ENCODE peak calls at places on chromosomes 3 and 15, in nine cellular contexts. One of them, this sample, is unnamed.

GRCh38 chr3:171842864-171843511 is at the start of gene TMEM212:
- DNase-seq in COR-L47: no peak
- DNase-seq in BJ: no peak
- DNase-seq in T47D: peak
- DNase-seq in stimulated activated CD4-positive, alpha-beta T cell treated with anti-CD3 and anti-CD28 coated beads, Interleukin-2, amount 100 ng/mL, for 24 hours: no peak
- DNase-seq in OCI-LY7: no peak
- DNase-seq in tibial nerve: no peak
- DNase-seq in NCI-H345: no peak
- DNase-seq in ELR: peak
- DNase-seq in this sample: no peak

GRCh38 chr15:57555270-57555669 is 36.4 kb upstream of the MYZAP start:
- DNase-seq in OCI-LY7: no peak
- DNase-seq in NCI-H345: no peak
- DNase-seq in BJ: no peak
- DNase-seq in ELR: no peak
- DNase-seq in T47D: no peak
- DNase-seq in stimulated activated CD4-positive, alpha-beta T cell treated with anti-CD3 and anti-CD28 coated beads, Interleukin-2, amount 100 ng/mL, for 24 hours: no peak
- DNase-seq in COR-L47: no peak
- DNase-seq in tibial nerve: no peak
- DNase-seq in this sample: no peak

GRCh38 chr3:34683851-34684250 is 885.4 kb downstream of the PDCD6IP start:
- DNase-seq in ELR: peak
- DNase-seq in BJ: no peak
- DNase-seq in tibial nerve: peak
- DNase-seq in stimulated activated CD4-positive, alpha-beta T cell treated with anti-CD3 and anti-CD28 coated beads, Interleukin-2, amount 100 ng/mL, for 24 hours: peak
- DNase-seq in NCI-H345: no peak
- DNase-seq in COR-L47: peak
- DNase-seq in T47D: peak
- DNase-seq in OCI-LY7: peak
- DNase-seq in this sample: no peak

GRCh38 chr15:74432271-74432967 is 1.3 kb downstream of the SEMA7A start:
- DNase-seq in ELR: no peak
- DNase-seq in tibial nerve: no peak
- DNase-seq in BJ: no peak
- DNase-seq in stimulated activated CD4-positive, alpha-beta T cell treated with anti-CD3 and anti-CD28 coated beads, Interleukin-2, amount 100 ng/mL, for 24 hours: no peak
- DNase-seq in OCI-LY7: no peak
- DNase-seq in NCI-H345: no peak
- DNase-seq in T47D: no peak
- DNase-seq in COR-L47: no peak
- DNase-seq in this sample: peak

GRCh38 chr15:40702077-40702476 is 7.1 kb downstream of the RAD51 start:
- DNase-seq in BJ: no peak
- DNase-seq in OCI-LY7: peak
- DNase-seq in tibial nerve: no peak
- DNase-seq in ELR: peak
- DNase-seq in T47D: peak
- DNase-seq in stimulated activated CD4-positive, alpha-beta T cell treated with anti-CD3 and anti-CD28 coated beads, Interleukin-2, amount 100 ng/mL, for 24 hours: no peak
- DNase-seq in NCI-H345: no peak
- DNase-seq in COR-L47: no peak
- DNase-seq in this sample: no peak

GRCh38 chr3:123120546-123120945 is 53.7 kb downstream of the PDIA5 start:
- DNase-seq in tibial nerve: no peak
- DNase-seq in T47D: no peak
- DNase-seq in ELR: no peak
- DNase-seq in NCI-H345: no peak
- DNase-seq in OCI-LY7: no peak
- DNase-seq in stimulated activated CD4-positive, alpha-beta T cell treated with anti-CD3 and anti-CD28 coated beads, Interleukin-2, amount 100 ng/mL, for 24 hours: no peak
- DNase-seq in COR-L47: no peak
- DNase-seq in BJ: no peak
- DNase-seq in this sample: no peak

GRCh38 chr15:71456812-71457211 is 341.5 kb downstream of the THSD4 start:
- DNase-seq in BJ: no peak
- DNase-seq in T47D: no peak
- DNase-seq in tibial nerve: no peak
- DNase-seq in stimulated activated CD4-positive, alpha-beta T cell treated with anti-CD3 and anti-CD28 coated beads, Interleukin-2, amount 100 ng/mL, for 24 hours: no peak
- DNase-seq in COR-L47: no peak
- DNase-seq in OCI-LY7: no peak
- DNase-seq in NCI-H345: no peak
- DNase-seq in ELR: no peak
- DNase-seq in this sample: no peak

GRCh38 chr3:127544806-127545545 is 45.6 kb downstream of the TPRA1 start:
- DNase-seq in COR-L47: peak
- DNase-seq in stimulated activated CD4-positive, alpha-beta T cell treated with anti-CD3 and anti-CD28 coated beads, Interleukin-2, amount 100 ng/mL, for 24 hours: no peak
- DNase-seq in ELR: no peak
- DNase-seq in NCI-H345: no peak
- DNase-seq in BJ: no peak
- DNase-seq in OCI-LY7: no peak
- DNase-seq in tibial nerve: no peak
- DNase-seq in T47D: no peak
- DNase-seq in this sample: no peak

GRCh38 chr3:107598926-107599754 is 76.4 kb downstream of the BBX start:
- DNase-seq in BJ: no peak
- DNase-seq in T47D: no peak
- DNase-seq in OCI-LY7: peak
- DNase-seq in COR-L47: no peak
- DNase-seq in tibial nerve: peak
- DNase-seq in NCI-H345: no peak
- DNase-seq in stimulated activated CD4-positive, alpha-beta T cell treated with anti-CD3 and anti-CD28 coated beads, Interleukin-2, amount 100 ng/mL, for 24 hours: peak
- DNase-seq in ELR: no peak
- DNase-seq in this sample: peak

GRCh38 chr3:28109829-28110228 is 131.6 kb upstream of the CMC1 start:
- DNase-seq in ELR: peak
- DNase-seq in NCI-H345: no peak
- DNase-seq in COR-L47: no peak
- DNase-seq in tibial nerve: no peak
- DNase-seq in stimulated activated CD4-positive, alpha-beta T cell treated with anti-CD3 and anti-CD28 coated beads, Interleukin-2, amount 100 ng/mL, for 24 hours: no peak
- DNase-seq in T47D: no peak
- DNase-seq in OCI-LY7: no peak
- DNase-seq in BJ: no peak
- DNase-seq in this sample: no peak

This sample was measured in RWPE1.